ENCODE peak calls at places on chromosomes 16 and 17, in nine cellular contexts. E is heart left ventricle; F is Panc1; Q is A673; Y is psoas muscle; N is CD8-positive, alpha-beta memory T cell; D is cardiac fibroblast; R is body of pancreas; O is uterus. V is an unnamed sample.

GRCh38 chr16:69188716-69189115 is 1.8 kb downstream of the SNTB2 start:
- DNase-seq in R (no peak), F (no peak), O (no peak), N (no peak), Y (no peak), Q (no peak), E (no peak), D (peak), V (no peak)

GRCh38 chr16:29819506-29819905 is 756 bp upstream of the MVP start:
- DNase-seq in E (no peak), Q (no peak), F (no peak), N (no peak), O (no peak), Y (no peak), R (no peak), D (no peak), V (no peak)

GRCh38 chr17:75763269-75763607 is 1.8 kb downstream of the GALK1 start:
- DNase-seq in N (no peak), F (no peak), Y (no peak), Q (no peak), E (no peak), O (no peak), D (no peak), R (no peak), V (peak)

GRCh38 chr16:70163596-70163995 is 10.0 kb upstream of the CLEC18C start:
- DNase-seq in O (no peak), Y (no peak), Q (no peak), R (no peak), F (no peak), N (no peak), D (no peak), E (no peak), V (no peak)

GRCh38 chr17:48944519-48945260 is at the start of gene SNF8:
- DNase-seq in E (peak), Q (peak), Y (peak), D (peak), N (peak), R (peak), F (no peak), O (peak), V (peak)

GRCh38 chr17:29069526-29070041 is 26.6 kb downstream of the PIPOX start:
- DNase-seq in O (no peak), Q (peak), R (no peak), E (no peak), F (no peak), D (no peak), Y (no peak), N (no peak), V (no peak)

GRCh38 chr16:228151-228855 is 946 bp downstream of the LUC7L start:
- DNase-seq in E (no peak), O (no peak), Y (no peak), F (no peak), Q (no peak), D (no peak), N (peak), R (no peak), V (no peak)

GRCh38 chr16:59385953-59386352 is 651.8 kb upstream of the GOT2 start:
- DNase-seq in Y (no peak), Q (no peak), R (peak), E (no peak), F (no peak), D (peak), O (no peak), N (no peak), V (no peak)

GRCh38 chr17:14745122-14745521 is 444.2 kb downstream of the HS3ST3B1 start:
- DNase-seq in E (no peak), F (no peak), Q (no peak), R (no peak), Y (no peak), O (no peak), D (peak), N (no peak), V (no peak)

GRCh38 chr17:81197409-81197795 is 25.4 kb downstream of the CEP131 start:
- DNase-seq in D (no peak), Y (no peak), R (no peak), O (no peak), N (no peak), Q (no peak), E (no peak), F (no peak), V (no peak)

GRCh38 chr16:71352963-71353460 is 5.5 kb upstream of the CALB2 start:
- DNase-seq in F (no peak), Y (no peak), E (no peak), R (no peak), Q (no peak), O (no peak), D (no peak), N (no peak), V (no peak)

GRCh38 chr17:36198831-36199465 is 2.4 kb upstream of the CCL3L1 start:
- DNase-seq in E (no peak), O (no peak), Y (no peak), D (no peak), R (no peak), N (no peak), Q (no peak), F (no peak), V (no peak)

GRCh38 chr17:66915204-66915611 is 49.3 kb upstream of the CACNG4 start:
- DNase-seq in F (no peak), Q (peak), R (peak), N (no peak), Y (no peak), O (no peak), D (peak), E (no peak), V (no peak)

GRCh38 chr16:11499295-11500089 is 87.2 kb downstream of the LITAF start:
- DNase-seq in R (no peak), Y (no peak), F (no peak), E (no peak), D (no peak), N (no peak), O (no peak), Q (no peak), V (no peak)

GRCh38 chr17:49525831-49526741 is 31.0 kb downstream of the NGFR start:
- DNase-seq in Y (no peak), N (no peak), F (no peak), O (no peak), D (no peak), Q (no peak), E (no peak), R (no peak), V (no peak)

GRCh38 chr17:78734841-78735641 is 47.0 kb downstream of the CYTH1 start:
- DNase-seq in O (no peak), D (no peak), E (no peak), Y (no peak), Q (no peak), R (peak), F (no peak), N (no peak), V (no peak)
- H3K4me3 ChIP-seq in O (no peak), D (no peak), E (peak), Y (peak), Q (no peak), R (no peak), F (peak), N (peak), V (peak)

GRCh38 chr16:89076159-89076558 is 17.5 kb upstream of the ACSF3 start:
- DNase-seq in Q (no peak), N (no peak), Y (no peak), R (no peak), E (no peak), O (no peak), D (no peak), F (no peak), V (no peak)
- H3K4me3 ChIP-seq in Q (no peak), N (no peak), Y (no peak), R (no peak), E (no peak), O (no peak), D (no peak), F (no peak), V (no peak)

DNA sequence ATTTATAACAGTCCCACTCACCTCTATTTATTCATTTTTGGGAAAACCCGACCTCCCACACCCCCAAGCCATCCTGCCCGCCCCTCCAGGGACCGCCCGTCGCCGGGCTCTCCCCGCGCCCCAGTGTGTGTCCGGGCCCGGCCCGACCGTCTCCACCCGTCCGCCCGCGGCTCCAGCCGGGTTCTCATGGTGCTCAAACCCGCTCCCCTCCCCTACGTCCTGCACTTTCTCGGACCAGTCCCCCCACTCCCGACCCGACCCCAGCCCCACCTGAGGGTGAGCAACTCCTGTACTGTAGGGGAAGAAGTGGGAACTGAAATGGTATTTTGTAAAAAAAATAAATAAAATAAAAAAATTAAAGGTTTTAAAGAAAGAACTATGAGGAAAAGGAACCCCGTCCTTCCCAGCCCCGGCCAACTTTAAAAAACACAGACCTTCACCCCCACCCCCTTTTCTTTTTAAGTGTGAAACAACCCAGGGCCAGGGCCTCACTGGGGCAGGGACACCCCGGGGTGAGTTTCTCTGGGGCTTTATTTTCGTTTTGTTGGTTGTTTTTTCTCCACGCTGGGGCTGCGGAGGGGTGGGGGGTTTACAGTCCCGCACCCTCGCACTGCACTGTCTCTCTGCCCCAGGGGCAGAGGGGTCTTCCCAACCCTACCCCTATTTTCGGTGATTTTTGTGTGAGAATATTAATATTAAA is 638 bp upstream of the TMEM88 start:
- DNase-seq in N (no peak), D (no peak), E (no peak), F (no peak), Y (no peak), Q (no peak), O (no peak), R (no peak), V (no peak)
- H3K4me3 ChIP-seq in N (no peak), D (no peak), E (no peak), F (no peak), Y (peak), Q (no peak), O (no peak), R (no peak), V (no peak)

GRCh38 chr17:18262641-18263040 is 2.2 kb downstream of the MIEF2 start:
- DNase-seq in Y (peak), D (no peak), Q (no peak), R (peak), F (no peak), N (no peak), O (no peak), E (peak), V (peak)
- H3K4me3 ChIP-seq in Y (peak), D (no peak), Q (no peak), R (no peak), F (no peak), N (no peak), O (no peak), E (no peak), V (no peak)

V was measured in left lung.